ENCODE peak calls at places on chromosomes 5 and 9, in seven cellular contexts. C is activated CD4-positive, CD25-positive, alpha-beta regulatory T cell; J is IMR-90; T is Right ventricle myocardium superior; E is activated naive CD4-positive, alpha-beta T cell treated with anti-CD3 and anti-CD28 coated beads for 36 hours; O is activated T-helper 1 cell treated with anti-CD3 and anti-CD28 coated beads, Interleukin-12 subunit alpha, Interleukin-12 subunit beta, Interleukin-2, Interleukin-4 antibody, amounts not matched to agents 30 ng/mL and 10 ng/mL and 1 ng/mL, durations not matched to agents 14 hours and 24 hours and 36 hours; S is fibroblast of the conjunctiva. D is an unnamed sample.

GRCh38 chr5:56816546-56817081 is 1.3 kb downstream of the MAP3K1 start:
- DNase-seq in T (peak; percentile 72), C (peak; percentile 46), J (peak; percentile 54), O (peak; percentile 64), S (no peak), E (peak; percentile 74), D (peak; percentile 60)

GRCh38 chr9:127661342-127661741 is 45.4 kb upstream of the CFAP157 start:
- DNase-seq in E (no peak), S (no peak), T (no peak), J (no peak), C (no peak), O (no peak), D (no peak)

GRCh38 chr9:125160750-125161149 is 17.4 kb upstream of the SCAI start:
- DNase-seq in E (no peak), C (no peak), O (no peak), T (no peak), S (no peak), J (no peak), D (no peak)

GRCh38 chr5:174811438-174811837 is 87.1 kb downstream of the MSX2 start:
- DNase-seq in C (no peak), O (no peak), S (no peak), E (no peak), J (no peak), T (no peak), D (no peak)

GRCh38 chr9:8718121-8718725 is 918.6 kb upstream of the DMAC1 start:
- DNase-seq in C (no peak), T (no peak), E (no peak), S (peak; percentile 75), J (peak; percentile 65), O (no peak), D (no peak)

GRCh38 chr9:16611001-16611400 is 259.5 kb downstream of the BNC2 start:
- DNase-seq in T (no peak), S (no peak), J (no peak), E (no peak), O (no peak), C (no peak), D (no peak)

GRCh38 chr9:134209731-134210311 is 45.5 kb upstream of the RNU6ATAC start:
- DNase-seq in C (no peak), S (no peak), E (no peak), T (peak; percentile 40), J (no peak), O (no peak), D (no peak)

GRCh38 chr5:109874108-109874507 is 184.4 kb downstream of the MAN2A1 start:
- DNase-seq in C (no peak), S (no peak), E (no peak), O (no peak), T (no peak), J (no peak), D (no peak)